ENCODE peak calls at places on chromosomes 3 and 15, in six cellular contexts. Y, L, X, G, R and F are unnamed samples.

GRCh38 chr3:11350374-11350773 is 78.2 kb downstream of the ATG7 start:
- DNase-seq in Y (peak; percentile 44), X (no peak), L (no peak), G (no peak), R (no peak), F (no peak)

GRCh38 chr15:26697913-26698312 is 75.0 kb downstream of the GABRB3 start:
- DNase-seq in Y (no peak), G (no peak), L (no peak), X (no peak), R (no peak), F (no peak)

GRCh38 chr3:14472471-14473351 is 67.4 kb downstream of the GRIP2 start:
- DNase-seq in X (no peak), G (no peak), Y (peak; percentile 96), R (no peak), L (no peak), F (peak; percentile 73)

GRCh38 chr15:70126382-70126781 is 28.7 kb upstream of the TLE3 start:
- DNase-seq in Y (no peak), L (no peak), R (no peak), G (no peak), X (no peak), F (no peak)

GRCh38 chr3:133092676-133093075 is 54.5 kb downstream of the TMEM108 start:
- DNase-seq in G (no peak), X (no peak), R (no peak), L (no peak), Y (no peak), F (no peak)

GRCh38 chr3:23114479-23114878 is 88.6 kb upstream of the UBE2E2 start:
- DNase-seq in X (no peak), L (no peak), R (no peak), Y (no peak), G (no peak), F (no peak)

GRCh38 chr3:58191361-58191991 is 19.3 kb downstream of the DNASE1L3 start:
- DNase-seq in Y (no peak), R (no peak), G (no peak), X (no peak), L (no peak), F (no peak)

GRCh38 chr3:23985752-23986544 is 40.9 kb downstream of the NR1D2 start:
- DNase-seq in Y (no peak), R (no peak), L (no peak), X (no peak), G (no peak), F (no peak)

GRCh38 chr15:60760646-60761504 is 281.9 kb upstream of the ICE2 start:
- DNase-seq in G (no peak), Y (peak; percentile 84), X (no peak), L (no peak), R (no peak), F (peak; percentile 51)

GRCh38 chr15:41487802-41488201 is 5.9 kb upstream of the ITPKA start:
- DNase-seq in X (no peak), R (no peak), L (no peak), Y (peak; percentile 18), G (no peak), F (no peak)

DNA sequence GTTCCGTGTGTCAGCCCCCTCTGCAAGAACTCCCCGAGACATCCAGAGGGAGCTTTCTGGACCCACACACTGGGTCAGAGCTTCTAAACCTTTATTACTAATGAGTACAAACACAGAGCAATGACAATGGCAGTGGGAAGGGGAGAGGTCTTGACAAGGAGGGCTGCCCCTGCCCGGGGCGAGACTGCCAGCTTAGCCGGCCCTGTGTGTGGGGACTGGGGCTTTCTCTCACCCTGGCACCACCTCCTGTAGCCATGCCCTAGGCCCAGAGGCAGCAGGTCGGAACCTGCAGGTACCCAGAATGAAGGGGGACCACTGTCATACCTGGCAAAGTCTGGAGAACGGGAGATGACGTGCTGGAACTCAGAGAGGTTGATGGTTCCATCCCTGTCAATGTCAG is 3.1 kb downstream of the CIB1 start:
- DNase-seq in Y (no peak), R (no peak), X (no peak), G (no peak), L (no peak), F (no peak)
- H3K4me3 ChIP-seq in Y (no peak overlapping the region), R (no peak overlapping the region), X (peak overlapping the region; percentile 67), G (no peak overlapping the region), L (no peak overlapping the region), F (no peak overlapping the region)

DNA sequence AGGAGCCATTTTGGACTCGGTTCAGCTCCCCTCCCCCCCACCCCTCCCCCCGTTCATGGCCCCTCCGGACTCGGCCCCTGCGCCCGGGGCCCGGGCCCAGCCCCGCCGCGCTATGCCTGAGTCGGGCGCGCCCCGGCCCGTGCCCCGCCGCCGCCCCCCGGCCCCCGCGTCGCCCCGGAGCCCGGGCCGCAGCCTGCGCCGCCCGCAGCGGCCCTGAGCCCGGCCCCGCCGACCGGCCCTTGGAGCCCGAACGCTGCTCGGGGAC is 156 bp downstream of the ACVR2B start:
- DNase-seq in X (no peak), R (no peak), Y (no peak), L (no peak), G (no peak), F (no peak)
- H3K4me3 ChIP-seq in X (peak overlapping the region; percentile 81), R (peak overlapping the region; percentile 84), Y (peak overlapping the region; percentile 58), L (peak overlapping the region; percentile 48), G (peak overlapping the region; percentile 95), F (peak overlapping the region; percentile 75)

GRCh38 chr3:142445816-142446254 is 2.0 kb downstream of the XRN1 start:
- DNase-seq in G (no peak), X (no peak), Y (peak; percentile 52), L (no peak), R (no peak), F (peak; percentile 14)
- H3K4me3 ChIP-seq in G (peak overlapping the region; percentile 82), X (peak overlapping the region; percentile 84), Y (peak overlapping the region; percentile 100), L (no peak overlapping the region), R (peak overlapping the region; percentile 99), F (peak overlapping the region; percentile 100)

GRCh38 chr3:152026033-152026556 is 152.7 kb downstream of the SUCNR1 start:
- DNase-seq in Y (peak; percentile 85), G (no peak), L (no peak), R (no peak), X (no peak), F (peak; percentile 44)
- H3K4me3 ChIP-seq in Y (no peak overlapping the region), G (no peak overlapping the region), L (no peak overlapping the region), R (no peak overlapping the region), X (no peak overlapping the region), F (no peak overlapping the region)

DNA sequence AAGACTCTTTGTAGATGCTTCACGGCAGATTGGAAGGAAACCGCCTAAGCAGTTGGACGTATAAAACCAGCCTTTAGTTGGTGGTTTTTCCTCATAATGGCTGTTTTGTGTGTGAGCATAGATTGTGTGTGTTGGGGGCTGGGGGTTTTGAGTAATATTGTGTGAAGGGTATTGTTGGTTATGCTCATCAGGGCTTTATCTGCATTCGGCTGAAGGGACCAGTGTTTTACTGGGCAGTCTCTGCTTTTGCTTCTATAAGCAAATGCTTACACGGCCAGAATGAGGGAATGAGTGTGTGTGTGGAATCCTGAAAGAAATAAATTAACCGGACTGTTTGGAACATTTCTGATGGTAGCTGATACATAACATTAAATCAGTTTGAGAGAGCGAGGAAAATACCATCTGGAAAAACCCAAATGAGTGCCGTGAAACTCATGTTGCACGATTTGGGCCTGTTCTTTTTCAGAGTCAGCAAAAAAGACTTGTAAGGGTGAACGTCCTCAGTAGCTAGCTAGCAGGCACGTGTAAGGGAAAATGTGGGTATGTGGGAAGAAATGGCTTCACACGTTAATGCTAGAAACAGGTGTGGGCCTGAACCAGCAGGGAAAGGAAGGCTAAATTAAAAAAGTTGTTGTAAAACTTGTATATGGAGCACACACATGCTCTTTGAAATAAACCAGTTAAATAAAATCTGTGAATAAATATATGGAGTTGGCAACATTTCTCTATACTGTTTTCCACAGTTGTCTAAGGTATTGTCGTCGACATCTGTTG is 2.0 kb downstream of the MITF start:
- DNase-seq in L (no peak), Y (no peak), G (no peak), X (no peak), R (no peak), F (no peak)
- H3K4me3 ChIP-seq in L (no peak overlapping the region), Y (peak overlapping the region; percentile 88), G (peak overlapping the region; percentile 89), X (peak overlapping the region; percentile 70), R (no peak overlapping the region), F (no peak overlapping the region)

GRCh38 chr3:120496278-120496975 is 45.6 kb upstream of the FSTL1 start:
- DNase-seq in G (no peak), R (no peak), X (no peak), Y (peak; percentile 90), L (no peak), F (peak; percentile 38)

GRCh38 chr3:120497318-120497717 is 46.5 kb upstream of the FSTL1 start:
- DNase-seq in Y (peak; percentile 98), L (no peak), X (no peak), R (no peak), G (no peak), F (peak; percentile 90)

GRCh38 chr3:120498947-120499346 is 48.2 kb upstream of the FSTL1 start:
- DNase-seq in G (peak; percentile 44), R (no peak), X (no peak), L (peak; percentile 18), Y (peak; percentile 99), F (peak; percentile 98)

GRCh38 chr3:120497813-120498212 is 47.0 kb upstream of the FSTL1 start:
- DNase-seq in Y (peak; percentile 33), L (no peak), G (no peak), X (no peak), R (no peak), F (no peak)

DNA sequence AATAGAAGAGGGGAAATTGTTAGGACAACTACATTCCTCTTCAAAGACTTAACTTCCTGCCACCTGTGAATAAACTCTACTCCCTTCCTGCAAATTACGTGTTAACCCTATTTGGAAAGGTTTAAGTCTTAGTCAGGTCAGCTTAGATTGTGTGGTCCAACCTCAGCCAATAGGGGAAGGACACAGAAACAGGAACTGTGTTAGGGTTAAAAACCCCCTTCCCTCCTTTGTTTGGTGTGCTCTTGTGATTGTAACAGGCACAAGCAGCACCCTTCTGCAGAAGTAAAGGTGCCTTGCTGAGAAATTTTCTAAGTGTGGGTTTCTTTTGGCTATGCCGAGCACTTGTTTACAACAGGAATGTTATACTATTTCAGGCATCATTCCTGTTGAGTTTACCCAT is 45.0 kb upstream of the FSTL1 start:
- DNase-seq in X (no peak), G (no peak), Y (no peak), L (no peak), R (no peak), F (no peak)
- H3K4me3 ChIP-seq in X (no peak overlapping the region), G (no peak overlapping the region), Y (no peak overlapping the region), L (no peak overlapping the region), R (no peak overlapping the region), F (no peak overlapping the region)

DNA sequence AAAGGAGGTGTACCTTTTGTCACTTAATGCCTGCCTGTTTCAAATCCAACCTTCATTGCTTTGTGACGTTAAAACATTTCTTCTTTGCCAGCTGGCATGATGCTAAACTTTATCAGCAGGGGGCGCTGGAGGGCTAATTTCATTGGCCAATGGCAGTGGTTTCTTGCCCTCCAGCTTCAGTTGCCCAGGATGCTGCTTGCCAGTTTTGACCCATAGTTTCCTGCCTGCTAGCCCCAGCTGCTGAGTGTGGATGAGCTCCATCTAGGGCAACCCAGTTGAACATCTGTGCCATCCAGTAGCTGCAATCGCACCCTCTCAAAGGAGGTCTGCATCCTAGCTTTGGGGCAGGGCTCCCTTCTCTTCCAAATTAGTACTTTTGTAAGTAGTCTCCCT is 22.1 kb downstream of the ACKR2 start:
- DNase-seq in L (peak; percentile 74), Y (peak; percentile 59), R (peak; percentile 57), G (peak; percentile 72), X (peak; percentile 68), F (no peak)
- H3K4me3 ChIP-seq in L (no peak overlapping the region), Y (no peak overlapping the region), R (peak overlapping the region; percentile 28), G (no peak overlapping the region), X (no peak overlapping the region), F (no peak overlapping the region)

GRCh38 chr3:170189396-170190256 is 8.1 kb upstream of the PHC3 start:
- DNase-seq in Y (no peak), L (no peak), X (no peak), G (no peak), R (no peak), F (no peak)
- H3K4me3 ChIP-seq in Y (no peak overlapping the region), L (no peak overlapping the region), X (no peak overlapping the region), G (no peak overlapping the region), R (peak overlapping the region; percentile 22), F (no peak overlapping the region)